ENCODE peak calls at places on chromosomes 5 and 9, in four cellular contexts. One of them, this sample, is unnamed.

GRCh38 chr9:126953089-126953809 is 38.7 kb downstream of the RALGPS1 start:
- DNase-seq in CD8-positive, alpha-beta memory T cell: no peak
- DNase-seq in tibial nerve: no peak
- DNase-seq in GM23248: peak
- DNase-seq in this sample: no peak

GRCh38 chr5:32710335-32710858 is 724 bp upstream of the NPR3 start:
- DNase-seq in CD8-positive, alpha-beta memory T cell: no peak
- DNase-seq in tibial nerve: no peak
- DNase-seq in GM23248: peak
- DNase-seq in this sample: no peak

GRCh38 chr9:105232207-105232606 is 12.2 kb upstream of the SLC44A1 start:
- DNase-seq in CD8-positive, alpha-beta memory T cell: no peak
- DNase-seq in tibial nerve: no peak
- DNase-seq in GM23248: peak
- DNase-seq in this sample: no peak

GRCh38 chr5:82340799-82341198 is 62.6 kb upstream of the RPS23 start:
- DNase-seq in CD8-positive, alpha-beta memory T cell: no peak
- DNase-seq in tibial nerve: no peak
- DNase-seq in GM23248: no peak
- DNase-seq in this sample: no peak

GRCh38 chr5:151696470-151697061 is 9.9 kb upstream of the SPARC start:
- DNase-seq in CD8-positive, alpha-beta memory T cell: no peak
- DNase-seq in tibial nerve: no peak
- DNase-seq in GM23248: peak
- DNase-seq in this sample: no peak

GRCh38 chr5:59124983-59125960 is 542.4 kb downstream of the RAB3C start:
- DNase-seq in CD8-positive, alpha-beta memory T cell: no peak
- DNase-seq in tibial nerve: no peak
- DNase-seq in GM23248: no peak
- DNase-seq in this sample: no peak

GRCh38 chr5:181205735-181206401 is 872 bp upstream of the TRIM7 start:
- DNase-seq in CD8-positive, alpha-beta memory T cell: no peak
- DNase-seq in tibial nerve: no peak
- DNase-seq in GM23248: no peak
- DNase-seq in this sample: no peak

GRCh38 chr5:66410056-66410455 is 186.1 kb upstream of the MAST4 start:
- DNase-seq in CD8-positive, alpha-beta memory T cell: no peak
- DNase-seq in tibial nerve: no peak
- DNase-seq in GM23248: no peak
- DNase-seq in this sample: no peak

GRCh38 chr9:131310833-131311554 is 21.5 kb downstream of the PLPP7 start:
- DNase-seq in CD8-positive, alpha-beta memory T cell: peak
- DNase-seq in tibial nerve: no peak
- DNase-seq in GM23248: peak
- DNase-seq in this sample: no peak

GRCh38 chr9:137044502-137045177 is 1.3 kb downstream of the NPDC1 start:
- DNase-seq in CD8-positive, alpha-beta memory T cell: no peak
- DNase-seq in tibial nerve: no peak
- DNase-seq in GM23248: peak
- DNase-seq in this sample: no peak

GRCh38 chr9:137045294-137046093 is 483 bp downstream of the NPDC1 start:
- DNase-seq in CD8-positive, alpha-beta memory T cell: no peak
- DNase-seq in tibial nerve: no peak
- DNase-seq in GM23248: peak
- DNase-seq in this sample: no peak

GRCh38 chr9:137044042-137044441 is 1.9 kb downstream of the NPDC1 start:
- DNase-seq in CD8-positive, alpha-beta memory T cell: no peak
- DNase-seq in tibial nerve: no peak
- DNase-seq in GM23248: no peak
- DNase-seq in this sample: no peak

GRCh38 chr9:137041134-137041533 is 4.8 kb downstream of the NPDC1 start:
- DNase-seq in CD8-positive, alpha-beta memory T cell: no peak
- DNase-seq in tibial nerve: no peak
- DNase-seq in GM23248: no peak
- DNase-seq in this sample: no peak

GRCh38 chr9:137042751-137043727 is 2.9 kb downstream of the NPDC1 start:
- DNase-seq in CD8-positive, alpha-beta memory T cell: no peak
- DNase-seq in tibial nerve: no peak
- DNase-seq in GM23248: no peak
- DNase-seq in this sample: no peak
- H3K27ac ChIP-seq in CD8-positive, alpha-beta memory T cell: no peak
- H3K27ac ChIP-seq in tibial nerve: peak
- H3K27ac ChIP-seq in GM23248: no peak
- H3K27ac ChIP-seq in this sample: no peak

DNA sequence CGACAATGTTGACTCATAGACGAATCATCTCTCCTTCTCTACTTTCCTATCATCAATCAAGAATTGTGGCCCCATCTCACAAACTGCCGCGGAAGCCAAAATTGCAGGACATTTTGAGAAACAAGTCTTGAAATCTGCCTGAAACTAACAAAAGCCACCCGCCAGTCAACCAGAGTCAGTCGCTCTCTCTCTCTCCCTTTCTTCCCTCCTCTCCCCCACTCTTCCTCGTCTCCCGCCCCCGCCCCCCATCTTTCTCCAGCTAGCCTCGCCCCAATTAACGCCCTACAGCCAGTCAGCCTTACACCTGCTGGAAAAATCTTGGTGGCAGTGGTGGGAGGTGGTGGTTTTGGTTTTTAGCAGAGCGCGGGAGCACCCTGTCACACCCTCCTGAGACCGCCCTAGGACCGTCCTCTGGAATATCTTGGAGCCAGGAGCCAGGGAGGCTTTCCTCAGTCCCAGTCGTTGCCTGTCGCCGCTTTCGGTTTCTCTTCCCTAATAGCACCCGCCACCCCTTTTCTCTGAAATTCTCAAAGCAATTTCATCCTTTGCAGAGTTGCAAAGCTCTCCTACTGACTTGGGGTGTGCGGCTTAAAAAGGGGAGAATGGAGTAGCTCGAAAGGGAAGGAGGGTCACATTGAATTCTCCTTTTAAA is 301.1 kb downstream of the PARP8 start:
- DNase-seq in CD8-positive, alpha-beta memory T cell: no peak
- DNase-seq in tibial nerve: no peak
- DNase-seq in GM23248: peak
- DNase-seq in this sample: no peak
- H3K27ac ChIP-seq in CD8-positive, alpha-beta memory T cell: no peak
- H3K27ac ChIP-seq in tibial nerve: no peak
- H3K27ac ChIP-seq in GM23248: no peak
- H3K27ac ChIP-seq in this sample: no peak

GRCh38 chr5:2744485-2744884 is 7.0 kb downstream of the IRX2 start:
- DNase-seq in CD8-positive, alpha-beta memory T cell: no peak
- DNase-seq in tibial nerve: no peak
- DNase-seq in GM23248: peak
- DNase-seq in this sample: no peak
- H3K27ac ChIP-seq in CD8-positive, alpha-beta memory T cell: no peak
- H3K27ac ChIP-seq in tibial nerve: no peak
- H3K27ac ChIP-seq in GM23248: peak
- H3K27ac ChIP-seq in this sample: no peak

GRCh38 chr9:89436326-89436725 is 61.6 kb downstream of the SEMA4D start:
- DNase-seq in CD8-positive, alpha-beta memory T cell: no peak
- DNase-seq in tibial nerve: no peak
- DNase-seq in GM23248: no peak
- DNase-seq in this sample: peak
- H3K27ac ChIP-seq in CD8-positive, alpha-beta memory T cell: peak
- H3K27ac ChIP-seq in tibial nerve: peak
- H3K27ac ChIP-seq in GM23248: no peak
- H3K27ac ChIP-seq in this sample: peak

DNA sequence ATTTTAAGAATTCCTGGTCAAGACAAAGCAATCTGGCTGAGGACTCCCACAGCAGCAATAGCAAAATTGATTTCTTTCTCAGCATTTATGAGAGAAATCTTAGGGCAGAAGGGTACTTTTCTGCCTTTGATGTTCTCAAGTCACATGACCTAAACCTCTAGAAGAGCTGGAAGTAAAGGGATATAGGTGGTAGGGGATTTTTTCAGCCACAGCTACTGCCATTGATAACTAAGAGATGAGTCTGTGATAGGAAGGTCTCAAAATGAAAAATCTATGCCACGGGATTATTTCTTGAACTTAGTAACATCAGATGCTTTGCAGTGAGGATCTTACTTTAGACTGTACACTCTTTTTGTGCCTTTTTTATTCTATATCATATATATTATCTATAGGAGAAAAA is 35.6 kb downstream of the IL6ST start:
- DNase-seq in CD8-positive, alpha-beta memory T cell: no peak
- DNase-seq in tibial nerve: no peak
- DNase-seq in GM23248: no peak
- DNase-seq in this sample: no peak
- H3K27ac ChIP-seq in CD8-positive, alpha-beta memory T cell: no peak
- H3K27ac ChIP-seq in tibial nerve: no peak
- H3K27ac ChIP-seq in GM23248: no peak
- H3K27ac ChIP-seq in this sample: no peak

DNA sequence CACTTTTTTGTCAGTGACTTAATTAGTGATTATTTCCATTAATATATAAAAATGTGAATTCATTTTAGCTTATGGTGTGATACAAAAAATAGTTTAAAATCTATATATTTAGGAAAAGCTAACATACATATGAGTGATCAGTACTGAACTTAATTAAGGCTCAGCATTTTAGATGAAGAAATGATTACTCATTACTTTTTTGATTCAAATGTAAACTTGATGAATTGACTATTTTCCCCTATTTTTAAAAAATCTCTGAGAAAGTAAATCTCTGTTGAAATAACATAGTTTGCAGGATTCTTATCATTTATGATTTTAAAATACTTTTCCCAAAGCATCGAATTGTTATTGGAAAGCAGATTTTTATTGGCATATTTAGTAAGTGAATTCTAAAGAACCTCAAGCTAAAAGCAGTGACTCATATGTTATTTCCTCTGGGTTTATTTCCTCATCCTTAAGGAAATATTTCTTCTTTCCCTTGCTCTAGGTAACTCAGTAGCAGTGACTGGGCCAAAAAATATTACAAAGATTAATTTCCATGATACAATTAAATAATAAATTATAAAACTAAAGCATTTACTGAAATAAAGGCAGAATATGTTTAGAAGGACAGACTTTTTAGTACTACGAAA is 290.6 kb downstream of the FER start:
- DNase-seq in CD8-positive, alpha-beta memory T cell: no peak
- DNase-seq in tibial nerve: no peak
- DNase-seq in GM23248: peak
- DNase-seq in this sample: no peak
- H3K27ac ChIP-seq in CD8-positive, alpha-beta memory T cell: no peak
- H3K27ac ChIP-seq in tibial nerve: no peak
- H3K27ac ChIP-seq in GM23248: no peak
- H3K27ac ChIP-seq in this sample: no peak